ENCODE peak calls at places on chromosomes 5 and 9, in five cellular contexts. M is K562, G is SK-N-SH, E is HepG2, H is GM12878. S is an unnamed sample.

GRCh38 chr5:180618830-180619562 is 27.7 kb upstream of the SCGB3A1 start:
- DNase-seq in H (no peak), G (peak; percentile 91), M (no peak), E (no peak), S (no peak)

GRCh38 chr9:10804486-10804885 is 191.7 kb upstream of the PTPRD start:
- DNase-seq in H (no peak), M (no peak), G (no peak), E (no peak), S (no peak)

GRCh38 chr5:167850901-167851300 is 440.5 kb upstream of the WWC1 start:
- DNase-seq in G (no peak), M (no peak), H (no peak), E (no peak), S (no peak)

GRCh38 chr9:27933210-27934062 is 360.2 kb upstream of the C9orf72 start:
- DNase-seq in H (no peak), E (no peak), G (no peak), M (no peak), S (no peak)

GRCh38 chr5:142770650-142771609 is 753 bp downstream of the ARHGAP26 start:
- DNase-seq in M (peak; percentile 18), H (no peak), E (peak; percentile 69), G (peak; percentile 75), S (no peak)

GRCh38 chr9:16824545-16825041 is 45.9 kb downstream of the BNC2 start:
- DNase-seq in G (peak; percentile 39), M (no peak), E (no peak), H (no peak), S (no peak)

GRCh38 chr5:75656311-75657003 is 45.2 kb downstream of the ANKDD1B start:
- DNase-seq in G (no peak), E (no peak), M (no peak), H (no peak), S (no peak)

GRCh38 chr9:89435315-89435823 is 62.5 kb downstream of the SEMA4D start:
- DNase-seq in G (no peak), E (no peak), H (no peak), M (no peak), S (peak; percentile 43)

GRCh38 chr5:111859533-111860270 is 102.7 kb upstream of the NREP start:
- DNase-seq in E (no peak), G (no peak), H (no peak), M (no peak), S (no peak)

GRCh38 chr9:135216666-135217431 is 129.4 kb downstream of the OLFM1 start:
- DNase-seq in M (no peak), H (no peak), G (peak; percentile 70), E (no peak), S (no peak)

GRCh38 chr9:32954642-32955041 is 46.8 kb downstream of the APTX start:
- DNase-seq in E (peak; percentile 27), M (no peak), G (peak; percentile 61), H (no peak), S (no peak)

GRCh38 chr5:172887735-172888134 is 53.7 kb downstream of the ERGIC1 start:
- DNase-seq in M (no peak), E (no peak), G (no peak), H (no peak), S (no peak)

GRCh38 chr5:171483453-171484177 is 64.2 kb downstream of the FGF18 start:
- DNase-seq in M (no peak), G (peak; percentile 25), H (no peak), E (no peak), S (no peak)

GRCh38 chr5:133247145-133247709 is 195.4 kb downstream of the HSPA4 start:
- DNase-seq in G (no peak), H (no peak), M (peak; percentile 39), E (no peak), S (no peak)

GRCh38 chr9:78559449-78559885 is 262.5 kb downstream of the PSAT1 start:
- DNase-seq in E (no peak), H (no peak), M (no peak), G (no peak), S (no peak)
- TF ChIP-seq ZBTB33 in E (no peak), H (no peak), M (no peak), G (no peak), S (no peak)

GRCh38 chr9:108720191-108720642 is 135.6 kb downstream of the ACTL7B start:
- DNase-seq in M (no peak), E (no peak), G (no peak), H (no peak), S (no peak)

GRCh38 chr9:108722396-108722795 is 133.4 kb downstream of the ACTL7B start:
- DNase-seq in M (no peak), E (no peak), G (no peak), H (no peak), S (no peak)

GRCh38 chr9:108727580-108728056 is 128.2 kb downstream of the ACTL7B start:
- DNase-seq in G (no peak), H (no peak), M (no peak), E (peak; percentile 57), S (no peak)

GRCh38 chr9:108724122-108724521 is 131.7 kb downstream of the ACTL7B start:
- DNase-seq in E (no peak), M (no peak), G (no peak), H (no peak), S (no peak)

GRCh38 chr9:108724669-108725068 is 131.1 kb downstream of the ACTL7B start:
- DNase-seq in E (no peak), M (no peak), G (no peak), H (no peak), S (no peak)
- TF ChIP-seq ZBTB33 in E (no peak), M (no peak), G (no peak), H (no peak), S (no peak)

DNA sequence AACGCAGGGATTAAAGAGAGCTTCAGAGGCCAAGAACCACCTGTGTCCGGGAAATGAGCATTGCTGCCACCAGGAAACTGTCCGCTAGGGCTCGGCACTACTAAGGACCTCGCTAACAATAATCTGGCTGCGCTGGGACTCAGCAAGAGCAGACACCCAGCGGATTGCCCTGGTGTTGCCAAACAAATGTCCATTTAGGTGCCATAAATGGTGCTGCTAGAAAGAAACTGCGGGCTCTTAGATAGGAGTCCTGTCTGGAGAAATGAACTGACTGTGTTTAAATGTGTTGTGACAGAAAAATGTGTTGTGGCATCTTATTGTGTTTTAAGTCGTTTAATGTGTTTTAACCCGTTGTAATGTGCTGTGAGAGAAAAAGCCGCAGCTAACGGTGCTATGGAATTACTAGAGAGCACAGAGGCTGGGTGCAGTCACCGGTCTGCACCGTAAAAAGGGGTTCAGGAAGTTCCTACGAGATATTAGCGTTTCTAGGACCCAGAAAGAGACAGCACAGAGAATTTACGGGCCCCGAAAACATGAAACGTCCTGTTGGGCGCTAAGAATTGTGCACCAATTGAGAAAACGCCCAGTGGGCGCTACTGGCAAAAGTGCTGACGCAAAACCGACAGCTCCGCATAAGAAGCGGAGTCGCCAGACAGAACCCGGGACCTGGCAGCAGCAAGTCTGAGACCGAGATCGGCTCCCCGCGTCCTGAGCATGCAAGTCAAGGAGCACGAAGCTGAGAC is 90.6 kb downstream of the ANXA2R start:
- DNase-seq in M (no peak), H (peak; percentile 32), G (peak; percentile 68), E (peak; percentile 76), S (no peak)
- TF ChIP-seq ZBTB33 in M (no peak), H (no peak), G (no peak), E (no peak), S (no peak)

DNA sequence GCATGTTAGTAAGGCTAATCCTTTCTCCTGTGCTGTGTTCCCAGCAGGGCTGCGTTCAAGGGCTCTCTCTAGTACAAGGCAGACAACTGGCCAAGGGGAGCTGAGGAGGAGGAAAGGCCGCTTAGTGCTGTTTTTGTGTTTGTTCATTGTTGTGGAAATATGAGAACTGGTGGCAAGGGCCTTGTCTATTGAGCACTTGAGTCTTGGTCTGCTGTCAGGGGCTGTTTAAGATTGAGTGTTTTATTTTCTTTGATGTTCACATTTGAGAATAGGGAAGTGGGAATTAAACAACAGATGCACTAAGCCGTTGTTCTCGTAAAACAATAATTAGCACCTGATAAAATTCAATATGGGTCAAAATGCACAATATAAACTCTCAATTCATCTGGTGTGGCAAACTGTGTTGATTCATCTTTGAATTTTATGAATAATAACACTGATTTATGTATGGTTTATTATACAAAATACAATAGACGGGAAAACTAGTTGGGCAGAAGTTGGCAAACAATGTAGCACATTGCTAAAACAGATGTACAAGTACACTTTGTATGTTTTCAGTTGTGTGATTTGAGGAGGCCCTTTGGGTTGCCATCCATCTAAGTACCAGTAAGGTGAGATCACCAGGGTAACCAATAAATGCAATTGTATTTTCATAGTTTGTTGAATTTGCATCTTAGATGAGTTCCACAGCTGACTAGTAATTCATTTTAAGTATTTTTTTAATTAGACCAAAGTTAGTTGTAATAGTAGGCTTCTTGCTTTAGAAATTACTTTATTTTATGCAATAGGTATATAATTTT is 97.6 kb upstream of the GRHPR start:
- DNase-seq in M (no peak), G (no peak), H (no peak), E (no peak), S (no peak)
- TF ChIP-seq ZBTB33 in M (no peak), G (no peak), H (no peak), E (no peak), S (no peak)

DNA sequence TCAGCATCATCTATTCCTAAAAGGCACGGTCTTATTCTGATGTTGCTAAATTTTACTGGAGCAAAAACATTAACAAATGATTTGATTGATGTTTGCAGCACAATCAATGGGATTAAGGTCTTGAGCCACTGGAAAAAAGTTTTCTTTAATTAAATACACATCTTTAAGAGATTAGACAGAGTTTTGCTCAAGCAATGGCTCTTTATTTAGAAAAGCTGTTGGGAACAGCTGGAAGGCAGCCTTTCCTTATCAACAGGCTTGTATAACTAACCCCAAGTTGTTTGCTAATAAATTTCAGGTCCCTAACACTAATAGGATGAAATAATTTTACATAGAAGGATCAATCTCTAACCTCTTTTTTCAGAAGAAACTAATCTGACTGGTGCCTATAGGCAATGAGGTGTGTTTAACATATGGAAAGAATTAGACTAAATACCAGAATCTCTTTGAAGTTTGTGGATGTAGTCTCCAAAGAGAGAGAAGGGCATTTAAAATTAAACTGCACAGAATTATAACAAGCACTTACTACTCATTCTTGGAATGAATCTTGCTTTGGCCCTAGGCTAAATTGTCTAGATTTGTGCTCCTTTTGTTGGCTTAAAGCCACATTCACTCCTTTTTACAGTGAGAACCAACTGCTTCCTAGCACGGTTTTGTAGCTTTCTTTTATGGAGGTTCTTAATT is 67.3 kb upstream of the TNFAIP8 start:
- DNase-seq in G (no peak), M (no peak), H (no peak), E (no peak), S (no peak)
- TF ChIP-seq ZBTB33 in G (no peak), M (no peak), H (no peak), E (no peak), S (no peak)

DNA sequence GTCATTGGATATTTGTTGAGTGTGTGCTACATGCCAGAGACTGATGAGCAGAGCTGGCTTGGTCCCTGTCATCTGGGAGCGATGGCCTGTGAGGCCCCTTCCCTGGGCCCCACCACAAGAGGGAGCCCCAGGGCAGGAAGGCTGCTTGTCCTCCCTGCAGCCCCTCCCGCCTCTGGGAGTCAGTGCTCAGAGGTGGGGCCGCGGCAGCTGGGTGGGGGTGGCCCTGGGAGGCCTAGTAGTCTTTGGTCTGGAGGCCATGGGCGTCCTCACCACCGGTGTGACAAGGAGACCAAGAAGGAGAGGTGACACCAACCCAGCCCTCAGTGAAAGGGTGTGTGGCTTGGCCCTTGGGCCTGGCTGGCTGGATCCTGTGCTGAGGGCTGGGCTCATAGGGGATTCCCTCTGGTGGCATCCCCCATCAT is 166.4 kb downstream of the GAPVD1 start:
- DNase-seq in G (peak; percentile 49), E (no peak), H (no peak), M (peak; percentile 85), S (peak; percentile 28)
- TF ChIP-seq ZBTB33 in G (no peak), E (no peak), H (no peak), M (no peak), S (no peak)

S was measured in HCT116.